ENCODE peak calls at places on chromosomes 1 and 21, in eight cellular contexts. F, W, H, D, C, Z, N and L are unnamed samples.

GRCh38 chr1:226487921-226488320 is 60.6 kb upstream of the STUM start:
- DNase-seq in F (no peak), W (no peak), H (no peak), D (no peak), C (no peak), Z (no peak), N (no peak), L (no peak)

GRCh38 chr1:93701619-93702018 is 20.0 kb upstream of the BCAR3 start:
- DNase-seq in F (no peak), W (peak; percentile 99), H (no peak), D (peak; percentile 100), C (peak; percentile 93), Z (no peak), N (peak; percentile 96), L (no peak)

GRCh38 chr1:160144921-160145320 is 6.5 kb upstream of the ATP1A4 start:
- DNase-seq in F (no peak), W (no peak), H (no peak), D (no peak), C (no peak), Z (no peak), N (no peak), L (no peak)

GRCh38 chr1:24018611-24019580 is 38.8 kb upstream of the SRSF10 start:
- DNase-seq in F (no peak), W (peak; percentile 99), H (no peak), D (peak; percentile 89), C (peak; percentile 98), Z (peak; percentile 12), N (peak; percentile 99), L (no peak)

GRCh38 chr1:230425252-230426061 is 675 bp downstream of the PGBD5 start:
- DNase-seq in F (no peak), W (no peak), H (no peak), D (no peak), C (no peak), Z (no peak), N (no peak), L (no peak)

GRCh38 chr1:221832617-221833016 is 90.7 kb upstream of the DUSP10 start:
- DNase-seq in F (no peak), W (no peak), H (no peak), D (no peak), C (no peak), Z (peak; percentile 57), N (no peak), L (no peak)

GRCh38 chr21:16084776-16085364 is 355.1 kb downstream of the USP25 start:
- DNase-seq in F (no peak), W (peak; percentile 82), H (no peak), D (peak; percentile 46), C (no peak), Z (no peak), N (no peak), L (no peak)

GRCh38 chr1:85581138-85581801 is 709 bp downstream of the CCN1 start:
- DNase-seq in F (peak; percentile 67), W (peak; percentile 53), H (no peak), D (peak; percentile 28), C (peak; percentile 76), Z (peak; percentile 38), N (peak; percentile 83), L (peak; percentile 45)

GRCh38 chr1:169106095-169106920 is at the start of gene ATP1B1:
- DNase-seq in F (peak; percentile 85), W (peak; percentile 75), H (peak; percentile 92), D (peak; percentile 89), C (peak; percentile 90), Z (peak; percentile 94), N (peak; percentile 92), L (peak; percentile 79)

GRCh38 chr1:221204055-221204833 is 325.0 kb downstream of the HLX start:
- DNase-seq in F (no peak), W (no peak), H (no peak), D (no peak), C (no peak), Z (no peak), N (no peak), L (no peak)

GRCh38 chr1:19460535-19461351 is 24.6 kb downstream of the CAPZB start:
- DNase-seq in F (peak; percentile 31), W (no peak), H (no peak), D (no peak), C (no peak), Z (no peak), N (no peak), L (no peak)

GRCh38 chr1:153386500-153386901 is 4.4 kb downstream of the S100A8 start:
- DNase-seq in F (no peak), W (no peak), H (no peak), D (no peak), C (no peak), Z (no peak), N (no peak), L (no peak)

GRCh38 chr1:111792249-111792648 is 36.5 kb downstream of the DDX20 start:
- DNase-seq in F (no peak), W (no peak), H (no peak), D (no peak), C (no peak), Z (no peak), N (no peak), L (no peak)

GRCh38 chr1:39295901-39296300 is 91.4 kb downstream of the MACF1 start:
- DNase-seq in F (no peak), W (no peak), H (no peak), D (peak; percentile 43), C (no peak), Z (no peak), N (no peak), L (no peak)

GRCh38 chr21:45255381-45256020 is 32.2 kb downstream of the POFUT2 start:
- DNase-seq in F (no peak), W (no peak), H (peak; percentile 75), D (no peak), C (no peak), Z (no peak), N (peak; percentile 43), L (no peak)

GRCh38 chr1:44924835-44925464 is 61.4 kb downstream of the EIF2B3 start:
- DNase-seq in F (no peak), W (peak; percentile 73), H (peak; percentile 16), D (peak; percentile 77), C (peak; percentile 63), Z (no peak), N (peak; percentile 76), L (no peak)

GRCh38 chr21:45435405-45435981 is 30.5 kb downstream of the COL18A1 start:
- DNase-seq in F (no peak), W (no peak), H (no peak), D (no peak), C (no peak), Z (no peak), N (no peak), L (no peak)

GRCh38 chr1:107782192-107782845 is 182.7 kb downstream of the VAV3 start:
- DNase-seq in F (no peak), W (peak; percentile 25), H (peak; percentile 75), D (peak; percentile 50), C (peak; percentile 34), Z (peak; percentile 41), N (peak; percentile 82), L (no peak)

GRCh38 chr1:224245188-224245587 is 62.1 kb downstream of the DEGS1 start:
- DNase-seq in F (no peak), W (peak; percentile 66), H (peak; percentile 29), D (peak; percentile 56), C (peak; percentile 19), Z (no peak), N (no peak), L (peak; percentile 11)

GRCh38 chr21:29144736-29145353 is 14.4 kb downstream of the MAP3K7CL start:
- DNase-seq in F (no peak), W (peak; percentile 18), H (no peak), D (no peak), C (no peak), Z (no peak), N (no peak), L (no peak)

GRCh38 chr1:226603030-226603960 is 54.7 kb downstream of the STUM start:
- DNase-seq in F (no peak), W (peak; percentile 62), H (no peak), D (no peak), C (no peak), Z (no peak), N (no peak), L (no peak)

GRCh38 chr1:53145942-53146708 is 3.7 kb upstream of the SLC1A7 start:
- DNase-seq in F (no peak), W (peak; percentile 99), H (no peak), D (peak; percentile 98), C (peak; percentile 95), Z (no peak), N (peak; percentile 91), L (no peak)

GRCh38 chr1:12204140-12204539 is 25.7 kb upstream of the VPS13D start:
- DNase-seq in F (peak; percentile 71), W (no peak), H (no peak), D (no peak), C (no peak), Z (no peak), N (no peak), L (no peak)

GRCh38 chr21:44331650-44332306 is 7.4 kb downstream of the CFAP410 start:
- DNase-seq in F (no peak), W (peak; percentile 46), H (no peak), D (no peak), C (no peak), Z (no peak), N (no peak), L (no peak)

GRCh38 chr1:177858222-177858894 is 111.5 kb downstream of the SEC16B start:
- DNase-seq in F (no peak), W (peak; percentile 62), H (no peak), D (no peak), C (no peak), Z (peak; percentile 95), N (no peak), L (no peak)

GRCh38 chr1:160095382-160096105 is 2.9 kb downstream of the IGSF8 start:
- DNase-seq in F (no peak), W (no peak), H (no peak), D (no peak), C (no peak), Z (no peak), N (no peak), L (no peak)

GRCh38 chr21:38861006-38861405 is 55.3 kb downstream of the ETS2 start:
- DNase-seq in F (no peak), W (no peak), H (no peak), D (no peak), C (no peak), Z (peak; percentile 71), N (no peak), L (no peak)

GRCh38 chr1:9311029-9311428 is 18.3 kb downstream of the SPSB1 start:
- DNase-seq in F (no peak), W (no peak), H (no peak), D (no peak), C (no peak), Z (no peak), N (no peak), L (no peak)

GRCh38 chr1:26839779-26840178 is 13.3 kb downstream of the ZDHHC18 start:
- DNase-seq in F (no peak), W (no peak), H (no peak), D (no peak), C (no peak), Z (no peak), N (no peak), L (no peak)

GRCh38 chr1:182835811-182836210 is 3.3 kb upstream of the DHX9 start:
- DNase-seq in F (no peak), W (no peak), H (no peak), D (no peak), C (no peak), Z (no peak), N (no peak), L (no peak)

GRCh38 chr1:155226188-155226909 is 17.9 kb downstream of the MTX1 start:
- DNase-seq in F (peak; percentile 86), W (peak; percentile 57), H (peak; percentile 95), D (peak; percentile 88), C (peak; percentile 77), Z (peak; percentile 86), N (peak; percentile 77), L (peak; percentile 74)

GRCh38 chr1:111739984-111740765 is 980 bp upstream of the INKA2 start:
- DNase-seq in F (peak; percentile 32), W (peak; percentile 73), H (no peak), D (peak; percentile 13), C (peak; percentile 72), Z (peak; percentile 65), N (peak; percentile 41), L (no peak)

GRCh38 chr1:61887076-61887867 is 145.0 kb downstream of the PATJ start:
- DNase-seq in F (no peak), W (no peak), H (no peak), D (peak; percentile 11), C (peak; percentile 2), Z (peak; percentile 82), N (peak; percentile 31), L (no peak)

GRCh38 chr1:82565146-82565545 is 764.4 kb downstream of the ADGRL2 start:
- DNase-seq in F (no peak), W (peak; percentile 80), H (no peak), D (peak; percentile 79), C (peak; percentile 3), Z (no peak), N (peak; percentile 70), L (no peak)